ENCODE peak calls at places on chromosome 21, in four cellular contexts. Y is hepatocyte, C is mammary epithelial cell, S is GM12865. N is an unnamed sample.

GRCh38 chr21:31172328-31172727 is 134.1 kb upstream of the KRTAP19-8 start:
- DNase-seq in S (no peak), C (no peak), Y (no peak), N (no peak)

GRCh38 chr21:33401617-33401967 is 1.6 kb upstream of the IFNGR2 start:
- DNase-seq in Y (no peak), S (no peak), C (peak; percentile 41), N (no peak)

GRCh38 chr21:22892041-22892440 is 1893.8 kb downstream of the NCAM2 start:
- DNase-seq in Y (no peak), C (no peak), S (no peak), N (no peak)

GRCh38 chr21:41958886-41959563 is 5.2 kb upstream of the C2CD2 start:
- DNase-seq in S (no peak), Y (no peak), C (peak; percentile 81), N (peak; percentile 81)

GRCh38 chr21:46028547-46029200 is 47.1 kb downstream of the COL6A1 start:
- DNase-seq in C (no peak), S (no peak), Y (peak; percentile 54), N (no peak)

GRCh38 chr21:32088471-32088870 is 190.4 kb downstream of the MIS18A start:
- DNase-seq in C (no peak), Y (no peak), S (no peak), N (no peak)

GRCh38 chr21:32626633-32627196 is 14.5 kb upstream of the CFAP298 start:
- DNase-seq in Y (no peak), S (no peak), C (peak; percentile 14), N (peak; percentile 4)

GRCh38 chr21:29238052-29238966 is 60.4 kb upstream of the BACH1 start:
- DNase-seq in Y (no peak), C (no peak), S (no peak), N (peak; percentile 58)

GRCh38 chr21:26719750-26720149 is 125.5 kb downstream of the ADAMTS1 start:
- DNase-seq in C (no peak), Y (no peak), S (no peak), N (no peak)

GRCh38 chr21:39661740-39662139 is 49.0 kb downstream of the B3GALT5 start:
- DNase-seq in S (no peak), C (no peak), Y (no peak), N (no peak)

GRCh38 chr21:27333091-27333490 is 366.2 kb upstream of the ADAMTS5 start:
- DNase-seq in C (no peak), S (no peak), Y (no peak), N (no peak)

GRCh38 chr21:42222821-42223390 is 4.0 kb downstream of the ABCG1 start:
- DNase-seq in Y (no peak), C (no peak), S (no peak), N (no peak)

GRCh38 chr21:44714905-44715304 is 3.5 kb upstream of the TSPEAR start:
- DNase-seq in S (no peak), C (no peak), Y (no peak), N (no peak)

GRCh38 chr21:44720170-44720569 is 8.8 kb upstream of the TSPEAR start:
- DNase-seq in Y (no peak), C (no peak), S (no peak), N (no peak)

GRCh38 chr21:44722701-44723100 is 11.3 kb upstream of the TSPEAR start:
- DNase-seq in C (no peak), S (no peak), Y (no peak), N (no peak)

GRCh38 chr21:44713846-44714245 is 2.5 kb upstream of the TSPEAR start:
- DNase-seq in Y (no peak), S (no peak), C (no peak), N (no peak)

DNA sequence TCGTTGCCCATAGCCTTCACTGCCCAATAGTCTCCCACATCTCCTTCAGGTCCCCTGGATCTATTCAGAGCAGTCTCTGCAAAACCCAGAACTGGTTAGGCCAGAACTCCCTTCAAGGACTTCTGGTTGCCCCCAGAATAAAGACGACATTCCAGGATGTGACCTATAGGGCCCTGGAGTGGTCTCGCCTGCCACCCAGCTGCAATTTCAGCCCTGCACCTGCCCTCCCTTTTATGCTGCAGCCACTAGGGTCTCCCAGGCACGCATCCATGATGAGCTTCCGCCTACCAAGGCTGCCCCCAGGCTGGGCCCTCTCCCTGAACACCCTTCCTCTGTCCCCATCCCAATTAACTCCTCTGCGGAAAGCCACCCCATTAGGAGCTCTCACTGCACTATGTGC is 7.2 kb upstream of the TSPEAR start:
- DNase-seq in S (no peak), C (no peak), Y (no peak), N (no peak)
- TF ChIP-seq CTCF in S (peak; percentile 11), C (no peak), Y (no peak), N (no peak)

DNA sequence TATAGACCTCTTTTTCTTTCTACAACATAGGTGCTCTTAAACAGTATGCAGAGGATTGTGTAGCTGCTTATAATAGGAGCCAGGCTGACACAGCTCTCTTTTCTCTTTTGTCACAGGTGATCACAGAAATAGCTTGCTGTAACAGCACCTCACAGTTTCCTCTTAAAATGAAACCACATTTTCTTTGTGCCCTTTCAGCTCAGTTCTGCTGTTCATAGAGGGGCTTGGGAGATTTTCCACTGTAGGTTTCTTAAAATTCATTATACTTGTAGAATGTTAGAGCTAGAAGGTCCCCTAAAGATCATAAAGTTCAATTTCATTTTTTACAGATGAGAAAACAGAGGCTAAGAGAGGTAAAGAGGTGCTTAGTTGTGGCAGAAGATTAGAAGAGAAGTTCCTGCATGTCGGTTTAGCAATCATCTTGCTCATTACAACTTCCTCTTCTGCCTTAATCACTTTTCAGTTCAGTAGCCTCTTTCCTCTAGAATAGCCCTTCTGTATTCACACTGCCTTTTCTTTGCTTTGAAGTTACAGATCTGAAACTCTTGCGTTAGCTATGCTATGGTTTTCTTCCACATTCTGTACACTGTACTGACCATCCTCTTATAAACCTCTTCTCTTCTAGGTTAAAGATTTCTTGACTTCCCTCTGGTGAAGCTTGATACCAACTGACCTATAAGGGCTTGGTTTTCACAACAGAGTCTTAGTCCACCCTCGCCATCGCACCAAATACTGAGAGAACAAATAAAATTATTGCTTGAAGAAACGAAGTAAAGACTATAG is 35.1 kb downstream of the C21orf91 start:
- DNase-seq in S (peak; percentile 83), Y (no peak), C (no peak), N (no peak)
- H3K4me3 ChIP-seq in S (peak overlapping the region; percentile 46), Y (no peak overlapping the region), C (no peak overlapping the region), N (no peak overlapping the region)

DNA sequence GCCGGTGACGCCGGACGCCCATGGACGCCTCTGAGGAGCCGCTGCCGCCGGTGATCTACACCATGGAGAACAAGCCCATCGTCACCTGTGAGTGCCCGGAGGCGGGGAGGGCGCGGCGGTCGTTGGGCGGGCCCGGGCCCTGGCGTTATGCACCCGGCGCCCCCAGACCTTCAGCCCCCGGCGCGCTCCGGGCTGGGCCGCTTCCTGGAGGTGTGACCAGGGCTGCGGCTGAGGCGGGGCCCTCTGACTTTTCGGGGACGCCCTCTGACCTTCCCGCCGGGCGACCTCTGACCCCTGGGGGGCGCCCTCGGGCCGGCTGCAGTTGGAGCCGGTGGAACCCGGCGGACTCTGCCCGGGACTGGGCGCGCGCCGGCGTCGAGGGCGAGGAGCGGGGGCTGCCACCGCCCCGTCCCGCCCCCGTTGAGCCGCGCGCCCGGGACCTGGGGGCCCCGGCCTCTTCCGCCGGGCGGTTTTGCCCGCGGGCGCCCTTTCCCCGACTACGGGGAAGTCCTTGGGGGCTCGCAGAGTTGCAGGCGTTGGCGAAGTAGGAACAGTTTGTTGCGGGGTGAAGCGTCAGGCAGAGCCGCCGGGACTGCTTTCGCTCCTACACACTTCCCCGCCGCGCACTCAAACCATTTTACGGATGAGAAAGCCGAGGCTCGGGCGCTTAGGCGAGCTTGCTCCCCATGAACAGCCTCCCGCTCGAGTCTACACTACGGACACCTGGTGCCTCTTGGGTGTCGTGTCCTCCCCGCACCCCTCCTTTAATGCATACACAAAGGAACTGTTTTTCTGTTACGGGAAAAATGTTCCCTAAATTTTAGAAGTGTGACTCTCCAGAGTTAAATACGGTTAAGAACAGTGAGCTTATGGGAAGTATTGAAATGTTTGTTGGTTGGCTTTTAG is 618 bp downstream of the TRAPPC10 start:
- DNase-seq in S (peak; percentile 91), Y (peak; percentile 76), C (peak; percentile 40), N (peak; percentile 37)
- TF ChIP-seq CTCF in S (peak; percentile 58), Y (peak; percentile 34), C (no peak), N (no peak)

GRCh38 chr21:34519013-34519412 is 7.0 kb upstream of the KCNE1 start:
- DNase-seq in C (no peak), S (no peak), Y (no peak), N (no peak)
- H3K4me3 ChIP-seq in C (no peak overlapping the region), S (no peak overlapping the region), Y (no peak overlapping the region), N (no peak overlapping the region)

DNA sequence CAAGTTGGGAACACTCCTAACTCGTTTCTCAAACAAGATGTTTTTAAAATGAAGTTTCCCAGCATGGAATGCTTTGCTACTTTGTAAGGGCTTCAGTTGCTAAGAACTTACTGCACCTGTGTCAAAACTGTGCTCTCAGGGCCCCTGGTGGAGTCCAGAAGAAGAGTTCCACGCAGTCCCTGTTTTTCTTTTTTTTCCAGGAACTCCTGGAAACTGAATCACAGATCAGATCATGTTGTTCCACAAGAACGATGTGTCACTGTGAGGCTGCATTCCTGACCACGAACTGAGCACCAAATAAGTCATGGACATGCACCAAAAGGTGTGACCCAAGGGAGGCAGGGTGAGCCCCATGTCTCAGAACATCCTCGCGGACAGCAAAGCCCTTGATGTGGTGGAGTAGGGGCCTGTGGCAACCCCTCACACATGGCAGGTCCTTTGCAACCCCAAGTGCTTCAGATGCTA is 257.2 kb downstream of the KCNJ6 start:
- DNase-seq in Y (peak; percentile 58), S (no peak), C (peak; percentile 87), N (peak; percentile 93)
- TF ChIP-seq CTCF in Y (peak; percentile 20), S (no peak), C (peak; percentile 65), N (peak; percentile 52)

GRCh38 chr21:43290529-43291346 is 121.9 kb downstream of the CRYAA start:
- DNase-seq in C (no peak), Y (no peak), S (peak; percentile 71), N (no peak)

GRCh38 chr21:43294194-43294902 is 125.5 kb downstream of the CRYAA start:
- DNase-seq in C (no peak), S (no peak), Y (no peak), N (no peak)

GRCh38 chr21:43291347-43291950 is 122.6 kb downstream of the CRYAA start:
- DNase-seq in S (no peak), C (no peak), Y (no peak), N (no peak)

GRCh38 chr21:43292041-43292865 is 123.4 kb downstream of the CRYAA start:
- DNase-seq in C (no peak), S (no peak), Y (no peak), N (no peak)

GRCh38 chr21:43292866-43293142 is 124.0 kb downstream of the CRYAA start:
- DNase-seq in C (no peak), Y (no peak), S (no peak), N (no peak)
- H3K4me3 ChIP-seq in C (no peak overlapping the region), Y (no peak overlapping the region), S (no peak overlapping the region), N (no peak overlapping the region)